ENCODE peak calls at places on chromosomes 2 and 18, in six cellular contexts. U, X, I, P, H and L are unnamed samples.

GRCh38 chr2:28343971-28344715 is 48.5 kb upstream of the FOSL2 start:
- DNase-seq in U (no peak), X (no peak), I (no peak), P (no peak), H (no peak), L (no peak)

GRCh38 chr2:127176371-127177311 is 43.5 kb downstream of the CYP27C1 start:
- DNase-seq in U (peak; percentile 45), X (no peak), I (no peak), P (no peak), H (no peak), L (no peak)

GRCh38 chr2:12929806-12930205 is 213.1 kb downstream of the TRIB2 start:
- DNase-seq in U (peak; percentile 3), X (no peak), I (peak; percentile 33), P (no peak), H (no peak), L (no peak)

GRCh38 chr2:141113301-141113700 is 1017.5 kb downstream of the LRP1B start:
- DNase-seq in U (no peak), X (no peak), I (no peak), P (no peak), H (no peak), L (no peak)

GRCh38 chr18:39380823-39381222 is 1815.2 kb upstream of the CELF4 start:
- DNase-seq in U (peak; percentile 81), X (no peak), I (no peak), P (no peak), H (no peak), L (no peak)

GRCh38 chr2:219521066-219521880 is 7.0 kb downstream of the ASIC4 start:
- DNase-seq in U (peak; percentile 80), X (no peak), I (peak; percentile 85), P (peak; percentile 63), H (peak; percentile 83), L (peak; percentile 71)

GRCh38 chr2:33069894-33070651 is 123.3 kb downstream of the LTBP1 start:
- DNase-seq in U (no peak), X (peak; percentile 9), I (no peak), P (peak; percentile 100), H (peak; percentile 70), L (no peak)

GRCh38 chr2:20998972-20999905 is 44.6 kb downstream of the APOB start:
- DNase-seq in U (no peak), X (no peak), I (no peak), P (no peak), H (no peak), L (no peak)

GRCh38 chr2:212919238-212919637 is 232.2 kb downstream of the IKZF2 start:
- DNase-seq in U (no peak), X (no peak), I (no peak), P (no peak), H (no peak), L (no peak)

GRCh38 chr2:220334210-220334609 is 706.8 kb downstream of the SLC4A3 start:
- DNase-seq in U (no peak), X (no peak), I (no peak), P (peak; percentile 96), H (no peak), L (no peak)

GRCh38 chr18:74255022-74255658 is 36.6 kb downstream of the CYB5A start:
- DNase-seq in U (no peak), X (no peak), I (no peak), P (no peak), H (no peak), L (no peak)

GRCh38 chr18:5064846-5065245 is 132.2 kb downstream of the AKAIN1 start:
- DNase-seq in U (no peak), X (no peak), I (no peak), P (no peak), H (no peak), L (no peak)

GRCh38 chr18:68215931-68216330 is 499.0 kb downstream of the TMX3 start:
- DNase-seq in U (no peak), X (no peak), I (no peak), P (peak; percentile 30), H (no peak), L (no peak)

GRCh38 chr2:132670961-132671781 is 1.2 kb upstream of the LYPD1 start:
- DNase-seq in U (peak; percentile 55), X (no peak), I (no peak), P (peak; percentile 91), H (no peak), L (no peak)